ENCODE peak calls at places on chromosome 20, in seven cellular contexts. M is CD8-positive, alpha-beta memory T cell; U is NCI-H345; P is NCI-H2081; X is SK-N-SH; C is iPS-NIHi11; J is lower leg skin. H is an unnamed sample.

GRCh38 chr20:51926670-51927305 is 124.5 kb upstream of the SALL4 start:
- DNase-seq in M (no peak), U (no peak), P (no peak), X (no peak), C (no peak), J (peak; percentile 50), H (no peak)

GRCh38 chr20:4775322-4776078 is 53.8 kb downstream of the PRND start:
- DNase-seq in M (no peak), U (no peak), P (no peak), X (no peak), C (no peak), J (peak; percentile 72), H (no peak)

GRCh38 chr20:46057856-46058655 is 29.0 kb downstream of the SLC12A5 start:
- DNase-seq in M (no peak), U (no peak), P (no peak), X (no peak), C (peak; percentile 67), J (peak; percentile 91), H (no peak)

GRCh38 chr20:5070081-5070480 is 49.7 kb downstream of the PCNA start:
- DNase-seq in M (no peak), U (no peak), P (no peak), X (no peak), C (no peak), J (no peak), H (no peak)

GRCh38 chr20:32870489-32870888 is 11.8 kb downstream of the EFCAB8 start:
- DNase-seq in M (no peak), U (no peak), P (no peak), X (no peak), C (no peak), J (no peak), H (no peak)

GRCh38 chr20:64045346-64046011 is 4.0 kb downstream of the SOX18 start:
- DNase-seq in M (no peak), U (no peak), P (no peak), X (no peak), C (no peak), J (no peak), H (no peak)

GRCh38 chr20:4858000-4858399 is 136.3 kb downstream of the PRND start:
- DNase-seq in M (no peak), U (no peak), P (no peak), X (no peak), C (no peak), J (no peak), H (no peak)

GRCh38 chr20:20658123-20658522 is 54.3 kb downstream of the RALGAPA2 start:
- DNase-seq in M (no peak), U (no peak), P (no peak), X (no peak), C (no peak), J (no peak), H (no peak)

GRCh38 chr20:62643521-62644043 is 1.3 kb downstream of the SLCO4A1 start:
- DNase-seq in M (no peak), U (no peak), P (no peak), X (no peak), C (no peak), J (no peak), H (no peak)

GRCh38 chr20:5540091-5540490 is 210.1 kb upstream of the SHLD1 start:
- DNase-seq in M (no peak), U (no peak), P (no peak), X (no peak), C (no peak), J (no peak), H (no peak)

GRCh38 chr20:60101894-60102281 is 143.7 kb downstream of the CDH26 start:
- DNase-seq in M (no peak), U (no peak), P (no peak), X (no peak), C (no peak), J (no peak), H (no peak)

GRCh38 chr20:46544576-46544975 is 5.9 kb downstream of the OCSTAMP start:
- DNase-seq in M (no peak), U (peak; percentile 8), P (no peak), X (no peak), C (no peak), J (no peak), H (no peak)

GRCh38 chr20:14986656-14987055 is 649.2 kb upstream of the FLRT3 start:
- DNase-seq in M (no peak), U (no peak), P (no peak), X (no peak), C (no peak), J (no peak), H (no peak)

GRCh38 chr20:58481541-58482021 is 33.6 kb downstream of the APCDD1L start:
- DNase-seq in M (peak; percentile 39), U (no peak), P (no peak), X (no peak), C (peak; percentile 95), J (peak; percentile 77), H (peak; percentile 41)

GRCh38 chr20:61807426-61808160 is 258.1 kb downstream of the TAF4 start:
- DNase-seq in M (no peak), U (no peak), P (no peak), X (no peak), C (no peak), J (no peak), H (no peak)

GRCh38 chr20:23446505-23446904 is 6.2 kb downstream of the CST11 start:
- DNase-seq in M (no peak), U (no peak), P (peak; percentile 15), X (peak; percentile 46), C (peak; percentile 77), J (no peak), H (no peak)

GRCh38 chr20:60658661-60659060 is 593.4 kb upstream of the CDH4 start:
- DNase-seq in M (no peak), U (no peak), P (no peak), X (no peak), C (peak; percentile 26), J (no peak), H (no peak)

GRCh38 chr20:43458422-43458924 is 777 bp downstream of the SRSF6 start:
- DNase-seq in M (no peak), U (no peak), P (peak; percentile 13), X (no peak), C (no peak), J (peak; percentile 88), H (no peak)

GRCh38 chr20:20734475-20734948 is 22.1 kb upstream of the RALGAPA2 start:
- DNase-seq in M (peak; percentile 13), U (no peak), P (no peak), X (no peak), C (no peak), J (no peak), H (no peak)

GRCh38 chr20:50788045-50788867 is 6.6 kb upstream of the BCAS4 start:
- DNase-seq in M (no peak), U (no peak), P (no peak), X (peak; percentile 57), C (no peak), J (no peak), H (no peak)

GRCh38 chr20:13220194-13220856 is 749 bp upstream of the ISM1 start:
- DNase-seq in M (peak; percentile 21), U (peak; percentile 48), P (peak; percentile 21), X (peak; percentile 66), C (peak; percentile 65), J (no peak), H (peak; percentile 4)

GRCh38 chr20:2817341-2817726 is 1.2 kb downstream of the TMEM239 start:
- DNase-seq in M (no peak), U (no peak), P (no peak), X (no peak), C (no peak), J (peak; percentile 39), H (no peak)

GRCh38 chr20:44017905-44018683 is 103.4 kb downstream of the TOX2 start:
- DNase-seq in M (no peak), U (peak; percentile 99), P (peak; percentile 84), X (peak; percentile 61), C (no peak), J (peak; percentile 72), H (no peak)

GRCh38 chr20:62892348-62893304 is 31.0 kb upstream of the TCFL5 start:
- DNase-seq in M (peak; percentile 58), U (no peak), P (no peak), X (no peak), C (no peak), J (no peak), H (no peak)